ENCODE peak calls at places on chromosomes 3 and 15, in seven cellular contexts. G is T-helper 22 cell; X is NT2/D1; Q is tibial nerve; R is activated naive CD4-positive, alpha-beta T cell treated with anti-CD3 and anti-CD28 coated beads, Interleukin-2, amount 10 ng/mL, durations not matched to agents 7 days and 5 days; A is prostate gland; P is NCI-H69. V is an unnamed sample.

GRCh38 chr3:160355826-160356225 is 43.2 kb downstream of the IFT80 start:
- DNase-seq in A (no peak), X (no peak), G (no peak), P (no peak), R (no peak), Q (no peak), V (no peak)

GRCh38 chr3:52149021-52149420 is 5.2 kb downstream of the POC1A start:
- DNase-seq in P (no peak), Q (no peak), G (no peak), A (no peak), R (no peak), X (no peak), V (no peak)

GRCh38 chr15:90345859-90346258 is 6.2 kb upstream of the ZNF774 start:
- DNase-seq in A (no peak), Q (peak), X (no peak), R (no peak), P (no peak), G (no peak), V (no peak)

GRCh38 chr3:169268286-169268776 is 395.2 kb downstream of the MECOM start:
- DNase-seq in P (no peak), X (no peak), A (no peak), Q (no peak), R (no peak), G (no peak), V (no peak)

GRCh38 chr3:13872451-13872850 is 7.4 kb downstream of the WNT7A start:
- DNase-seq in R (peak), X (no peak), G (no peak), Q (no peak), A (no peak), P (no peak), V (no peak)

GRCh38 chr3:79517766-79518413 is 249.9 kb downstream of the ROBO1 start:
- DNase-seq in A (no peak), X (peak), Q (no peak), G (no peak), P (peak), R (no peak), V (no peak)

GRCh38 chr3:194286747-194287146 is 64.4 kb downstream of the CPN2 start:
- DNase-seq in G (no peak), R (no peak), Q (no peak), X (no peak), P (peak), A (no peak), V (no peak)

GRCh38 chr3:159128628-159129027 is 326.8 kb downstream of the MFSD1 start:
- DNase-seq in G (no peak), A (no peak), P (no peak), X (no peak), R (no peak), Q (peak), V (no peak)

GRCh38 chr15:57064033-57064432 is 145.6 kb downstream of the TCF12 start:
- DNase-seq in A (no peak), G (no peak), X (no peak), P (no peak), Q (no peak), R (no peak), V (no peak)

GRCh38 chr3:25856902-25857518 is 67.1 kb downstream of the OXSM start:
- DNase-seq in X (no peak), A (no peak), R (no peak), P (peak), Q (peak), G (no peak), V (no peak)

GRCh38 chr3:62607287-62608029 is 234.1 kb upstream of the FEZF2 start:
- DNase-seq in X (no peak), R (no peak), Q (peak), A (no peak), G (no peak), P (no peak), V (no peak)

GRCh38 chr15:89118481-89118989 is 30.3 kb downstream of the ABHD2 start:
- DNase-seq in R (no peak), P (no peak), A (no peak), Q (no peak), X (no peak), G (no peak), V (no peak)

GRCh38 chr3:179513867-179514266 is 48.9 kb upstream of the ACTL6A start:
- DNase-seq in A (no peak), G (no peak), X (no peak), R (no peak), P (no peak), Q (no peak), V (no peak)

GRCh38 chr3:195524171-195524896 is 18.8 kb downstream of the PPP1R2 start:
- DNase-seq in G (no peak), R (no peak), A (no peak), P (no peak), Q (no peak), X (no peak), V (no peak)

GRCh38 chr15:85702321-85703230 is 92.1 kb downstream of the KLHL25 start:
- DNase-seq in P (no peak), A (no peak), R (peak), X (no peak), G (peak), Q (no peak), V (no peak)

GRCh38 chr3:192212335-192212734 is 515.0 kb downstream of the FGF12 start:
- DNase-seq in P (peak), R (no peak), X (no peak), G (no peak), Q (no peak), A (no peak), V (no peak)

GRCh38 chr3:169041677-169042171 is 621.8 kb downstream of the MECOM start:
- DNase-seq in X (no peak), R (no peak), A (no peak), G (no peak), P (peak), Q (no peak), V (no peak)

GRCh38 chr15:49855917-49856637 is 235.2 kb downstream of the DTWD1 start:
- DNase-seq in R (no peak), G (no peak), X (no peak), P (no peak), A (no peak), Q (peak), V (no peak)

GRCh38 chr3:127735767-127736693 is 63.3 kb downstream of the ABTB1 start:
- DNase-seq in Q (peak), X (no peak), G (no peak), A (no peak), P (peak), R (no peak), V (no peak)

GRCh38 chr3:42490243-42490642 is 12.2 kb upstream of the VIPR1 start:
- DNase-seq in P (peak), G (no peak), X (no peak), R (no peak), A (peak), Q (no peak), V (no peak)

GRCh38 chr15:80549191-80549590 is 145.0 kb downstream of the ARNT2 start:
- DNase-seq in A (no peak), P (no peak), X (no peak), R (no peak), Q (no peak), G (no peak), V (no peak)

GRCh38 chr15:100572362-100572983 is 29.5 kb downstream of the LINS1 start:
- DNase-seq in A (no peak), Q (no peak), P (peak), X (no peak), R (no peak), G (no peak), V (no peak)

GRCh38 chr3:54641226-54642014 is 286.4 kb downstream of the LRTM1 start:
- DNase-seq in R (no peak), A (no peak), P (no peak), X (peak), Q (no peak), G (no peak), V (no peak)

GRCh38 chr3:8979262-8979661 is 16.0 kb upstream of the RAD18 start:
- DNase-seq in P (no peak), G (no peak), X (no peak), A (no peak), R (no peak), Q (no peak), V (no peak)

GRCh38 chr3:136249091-136249490 is 1.0 kb upstream of the PCCB start:
- DNase-seq in A (no peak), R (no peak), P (no peak), G (no peak), X (no peak), Q (no peak), V (no peak)

GRCh38 chr3:52055537-52056351 is 627 bp downstream of the DUSP7 start:
- DNase-seq in G (peak), X (peak), P (peak), A (no peak), R (peak), Q (no peak), V (no peak)

GRCh38 chr3:84772841-84773240 is 185.9 kb upstream of the CADM2 start:
- DNase-seq in P (peak), X (no peak), A (no peak), Q (no peak), G (no peak), R (no peak), V (no peak)

GRCh38 chr15:78402056-78402610 is 35.9 kb upstream of the IREB2 start:
- DNase-seq in R (no peak), G (no peak), P (no peak), X (no peak), A (no peak), Q (no peak), V (no peak)

GRCh38 chr15:69762373-69763148 is 309.9 kb downstream of the RPLP1 start:
- DNase-seq in X (no peak), Q (no peak), A (no peak), R (no peak), G (no peak), P (peak), V (no peak)

GRCh38 chr15:58529041-58529440 is 97.2 kb downstream of the LIPC start:
- DNase-seq in P (no peak), R (no peak), G (no peak), Q (no peak), X (no peak), A (no peak), V (no peak)

GRCh38 chr3:156899951-156900350 is 73.8 kb downstream of the LEKR1 start:
- DNase-seq in Q (no peak), A (no peak), P (no peak), R (no peak), X (no peak), G (no peak), V (no peak)